ENCODE peak calls at places on chromosomes 5 and 9, in eight cellular contexts. One of them, this sample, is unnamed.
A peak's percentile ranks its signal among the peaks of the same experiment; 100 is the strongest.

GRCh38 chr5:21244982-21245381 is 1257.0 kb upstream of the CDH18 start:
- DNase-seq in brain microvascular endothelial cell: no peak
- DNase-seq in right atrium auricular region: no peak
- DNase-seq in tibial nerve: no peak
- DNase-seq in breast epithelium: no peak
- DNase-seq in AG10803: no peak
- DNase-seq in cardiac muscle cell: no peak
- DNase-seq in lower leg skin: no peak
- DNase-seq in this sample: no peak

GRCh38 chr9:125189011-125189360 is 617 bp downstream of the PPP6C start:
- DNase-seq in AG10803: no peak
- DNase-seq in cardiac muscle cell: peak; percentile 42
- DNase-seq in tibial nerve: no peak
- DNase-seq in lower leg skin: peak; percentile 90
- DNase-seq in brain microvascular endothelial cell: no peak
- DNase-seq in right atrium auricular region: no peak
- DNase-seq in breast epithelium: no peak
- DNase-seq in this sample: peak; percentile 84

GRCh38 chr5:35908814-35909213 is 29.6 kb downstream of the CAPSL start:
- DNase-seq in breast epithelium: no peak
- DNase-seq in right atrium auricular region: no peak
- DNase-seq in AG10803: no peak
- DNase-seq in lower leg skin: no peak
- DNase-seq in brain microvascular endothelial cell: no peak
- DNase-seq in cardiac muscle cell: peak; percentile 10
- DNase-seq in tibial nerve: no peak
- DNase-seq in this sample: no peak

GRCh38 chr9:37410969-37411785 is 11.3 kb upstream of the GRHPR start:
- DNase-seq in AG10803: no peak
- DNase-seq in brain microvascular endothelial cell: no peak
- DNase-seq in right atrium auricular region: no peak
- DNase-seq in breast epithelium: no peak
- DNase-seq in lower leg skin: no peak
- DNase-seq in tibial nerve: no peak
- DNase-seq in cardiac muscle cell: no peak
- DNase-seq in this sample: no peak

GRCh38 chr5:116488334-116488733 is 86.3 kb downstream of the SEMA6A start:
- DNase-seq in AG10803: no peak
- DNase-seq in breast epithelium: no peak
- DNase-seq in cardiac muscle cell: no peak
- DNase-seq in tibial nerve: no peak
- DNase-seq in lower leg skin: no peak
- DNase-seq in right atrium auricular region: no peak
- DNase-seq in brain microvascular endothelial cell: no peak
- DNase-seq in this sample: no peak

GRCh38 chr5:3446410-3446809 is 149.2 kb upstream of the IRX1 start:
- DNase-seq in breast epithelium: no peak
- DNase-seq in tibial nerve: no peak
- DNase-seq in lower leg skin: no peak
- DNase-seq in cardiac muscle cell: no peak
- DNase-seq in brain microvascular endothelial cell: no peak
- DNase-seq in right atrium auricular region: no peak
- DNase-seq in AG10803: no peak
- DNase-seq in this sample: no peak

GRCh38 chr9:38622083-38622674 is 1.8 kb upstream of the ANKRD18A start:
- DNase-seq in cardiac muscle cell: peak; percentile 23
- DNase-seq in breast epithelium: no peak
- DNase-seq in tibial nerve: no peak
- DNase-seq in AG10803: no peak
- DNase-seq in lower leg skin: no peak
- DNase-seq in brain microvascular endothelial cell: no peak
- DNase-seq in right atrium auricular region: no peak
- DNase-seq in this sample: no peak

GRCh38 chr5:108681079-108681921 is 66.4 kb upstream of the FER start:
- DNase-seq in cardiac muscle cell: peak; percentile 69
- DNase-seq in AG10803: peak; percentile 76
- DNase-seq in tibial nerve: no peak
- DNase-seq in brain microvascular endothelial cell: peak; percentile 71
- DNase-seq in right atrium auricular region: no peak
- DNase-seq in lower leg skin: no peak
- DNase-seq in breast epithelium: no peak
- DNase-seq in this sample: no peak

GRCh38 chr5:94778299-94778698 is 159.8 kb downstream of the SLF1 start:
- DNase-seq in lower leg skin: no peak
- DNase-seq in tibial nerve: no peak
- DNase-seq in brain microvascular endothelial cell: no peak
- DNase-seq in right atrium auricular region: no peak
- DNase-seq in breast epithelium: no peak
- DNase-seq in AG10803: no peak
- DNase-seq in cardiac muscle cell: no peak
- DNase-seq in this sample: no peak

GRCh38 chr5:95901676-95902646 is 59.7 kb downstream of the ELL2 start:
- DNase-seq in lower leg skin: no peak
- DNase-seq in cardiac muscle cell: no peak
- DNase-seq in right atrium auricular region: no peak
- DNase-seq in tibial nerve: no peak
- DNase-seq in AG10803: no peak
- DNase-seq in brain microvascular endothelial cell: peak; percentile 78
- DNase-seq in breast epithelium: no peak
- DNase-seq in this sample: no peak

GRCh38 chr9:4371108-4371507 is 71.2 kb upstream of the GLIS3 start:
- DNase-seq in brain microvascular endothelial cell: peak; percentile 95
- DNase-seq in breast epithelium: no peak
- DNase-seq in right atrium auricular region: no peak
- DNase-seq in cardiac muscle cell: no peak
- DNase-seq in lower leg skin: no peak
- DNase-seq in AG10803: peak; percentile 84
- DNase-seq in tibial nerve: no peak
- DNase-seq in this sample: no peak

GRCh38 chr9:110426052-110426709 is 88.5 kb upstream of the TXNDC8 start:
- DNase-seq in breast epithelium: no peak
- DNase-seq in AG10803: peak; percentile 42
- DNase-seq in lower leg skin: no peak
- DNase-seq in cardiac muscle cell: no peak
- DNase-seq in brain microvascular endothelial cell: no peak
- DNase-seq in right atrium auricular region: no peak
- DNase-seq in tibial nerve: no peak
- DNase-seq in this sample: no peak

GRCh38 chr5:147751156-147751830 is 31.2 kb downstream of the JAKMIP2 start:
- DNase-seq in tibial nerve: no peak
- DNase-seq in cardiac muscle cell: no peak
- DNase-seq in AG10803: no peak
- DNase-seq in breast epithelium: no peak
- DNase-seq in lower leg skin: no peak
- DNase-seq in right atrium auricular region: no peak
- DNase-seq in brain microvascular endothelial cell: no peak
- DNase-seq in this sample: no peak

GRCh38 chr9:136311433-136312375 is 7.8 kb upstream of the CCDC187 start:
- DNase-seq in right atrium auricular region: no peak
- DNase-seq in breast epithelium: no peak
- DNase-seq in lower leg skin: no peak
- DNase-seq in cardiac muscle cell: no peak
- DNase-seq in tibial nerve: no peak
- DNase-seq in AG10803: no peak
- DNase-seq in brain microvascular endothelial cell: no peak
- DNase-seq in this sample: no peak

GRCh38 chr9:124282442-124283231 is 24.9 kb downstream of the NEK6 start:
- DNase-seq in lower leg skin: no peak
- DNase-seq in brain microvascular endothelial cell: peak; percentile 63
- DNase-seq in breast epithelium: no peak
- DNase-seq in AG10803: no peak
- DNase-seq in right atrium auricular region: peak; percentile 88
- DNase-seq in tibial nerve: peak; percentile 49
- DNase-seq in cardiac muscle cell: no peak
- DNase-seq in this sample: no peak

GRCh38 chr9:2072752-2073405 is 57.7 kb downstream of the SMARCA2 start:
- DNase-seq in breast epithelium: no peak
- DNase-seq in brain microvascular endothelial cell: no peak
- DNase-seq in tibial nerve: no peak
- DNase-seq in cardiac muscle cell: no peak
- DNase-seq in AG10803: no peak
- DNase-seq in right atrium auricular region: no peak
- DNase-seq in lower leg skin: no peak
- DNase-seq in this sample: no peak

GRCh38 chr9:34550681-34551270 is 28.0 kb upstream of the ENHO start:
- DNase-seq in cardiac muscle cell: no peak
- DNase-seq in breast epithelium: no peak
- DNase-seq in AG10803: no peak
- DNase-seq in lower leg skin: peak; percentile 78
- DNase-seq in brain microvascular endothelial cell: no peak
- DNase-seq in right atrium auricular region: peak; percentile 53
- DNase-seq in tibial nerve: peak; percentile 5
- DNase-seq in this sample: no peak

GRCh38 chr9:137232510-137232909 is 1.8 kb downstream of the SLC34A3 start:
- DNase-seq in tibial nerve: no peak
- DNase-seq in brain microvascular endothelial cell: no peak
- DNase-seq in lower leg skin: no peak
- DNase-seq in right atrium auricular region: no peak
- DNase-seq in cardiac muscle cell: no peak
- DNase-seq in breast epithelium: no peak
- DNase-seq in AG10803: no peak
- DNase-seq in this sample: no peak

GRCh38 chr5:79109527-79110492 is 1.8 kb upstream of the BHMT start:
- DNase-seq in tibial nerve: no peak
- DNase-seq in lower leg skin: no peak
- DNase-seq in brain microvascular endothelial cell: no peak
- DNase-seq in AG10803: no peak
- DNase-seq in breast epithelium: no peak
- DNase-seq in right atrium auricular region: no peak
- DNase-seq in cardiac muscle cell: peak; percentile 15
- DNase-seq in this sample: no peak
- TF ChIP-seq CTCF in tibial nerve: no peak
- TF ChIP-seq CTCF in lower leg skin: no peak
- TF ChIP-seq CTCF in brain microvascular endothelial cell: peak; percentile 65
- TF ChIP-seq CTCF in AG10803: peak; percentile 18
- TF ChIP-seq CTCF in breast epithelium: no peak
- TF ChIP-seq CTCF in right atrium auricular region: peak; percentile 55
- TF ChIP-seq CTCF in cardiac muscle cell: peak; percentile 45
- TF ChIP-seq CTCF in this sample: peak; percentile 27

GRCh38 chr5:137870647-137871339 is 3.1 kb downstream of the MYOT start:
- DNase-seq in lower leg skin: no peak
- DNase-seq in brain microvascular endothelial cell: no peak
- DNase-seq in cardiac muscle cell: no peak
- DNase-seq in breast epithelium: no peak
- DNase-seq in right atrium auricular region: no peak
- DNase-seq in AG10803: no peak
- DNase-seq in tibial nerve: no peak
- DNase-seq in this sample: no peak

GRCh38 chr5:137871571-137871970 is 3.9 kb downstream of the MYOT start:
- DNase-seq in AG10803: no peak
- DNase-seq in right atrium auricular region: no peak
- DNase-seq in brain microvascular endothelial cell: no peak
- DNase-seq in breast epithelium: no peak
- DNase-seq in lower leg skin: no peak
- DNase-seq in tibial nerve: no peak
- DNase-seq in cardiac muscle cell: no peak
- DNase-seq in this sample: no peak

GRCh38 chr5:137872476-137872875 is 4.8 kb downstream of the MYOT start:
- DNase-seq in AG10803: no peak
- DNase-seq in tibial nerve: no peak
- DNase-seq in cardiac muscle cell: no peak
- DNase-seq in breast epithelium: no peak
- DNase-seq in lower leg skin: no peak
- DNase-seq in brain microvascular endothelial cell: no peak
- DNase-seq in right atrium auricular region: no peak
- DNase-seq in this sample: no peak

GRCh38 chr5:137866541-137867388 is 895 bp upstream of the MYOT start:
- DNase-seq in cardiac muscle cell: no peak
- DNase-seq in brain microvascular endothelial cell: no peak
- DNase-seq in lower leg skin: no peak
- DNase-seq in breast epithelium: no peak
- DNase-seq in AG10803: no peak
- DNase-seq in right atrium auricular region: no peak
- DNase-seq in tibial nerve: no peak
- DNase-seq in this sample: no peak

DNA sequence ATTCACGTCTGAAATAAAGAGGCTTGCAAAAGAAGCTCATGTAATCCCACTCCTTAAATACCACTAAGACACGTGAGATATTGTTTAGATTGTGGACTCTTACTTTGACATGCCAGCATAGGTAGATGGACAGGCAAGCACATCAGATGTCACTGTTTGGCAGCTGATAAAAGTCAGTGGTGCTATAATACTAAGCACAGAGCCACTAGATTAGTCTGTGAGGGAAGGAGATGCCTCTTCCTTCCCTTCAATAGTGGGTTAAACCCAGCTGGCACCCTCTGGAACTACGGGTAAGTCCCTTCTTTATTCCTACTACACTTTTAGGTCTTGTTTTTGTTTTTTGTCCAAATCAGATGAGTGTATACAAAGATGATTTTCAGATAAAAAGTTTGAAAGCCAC is at the start of gene MYOT:
- DNase-seq in right atrium auricular region: no peak
- DNase-seq in breast epithelium: no peak
- DNase-seq in lower leg skin: no peak
- DNase-seq in AG10803: no peak
- DNase-seq in brain microvascular endothelial cell: no peak
- DNase-seq in tibial nerve: no peak
- DNase-seq in cardiac muscle cell: no peak
- DNase-seq in this sample: no peak
- TF ChIP-seq CTCF in right atrium auricular region: no peak
- TF ChIP-seq CTCF in breast epithelium: no peak
- TF ChIP-seq CTCF in lower leg skin: no peak
- TF ChIP-seq CTCF in AG10803: no peak
- TF ChIP-seq CTCF in brain microvascular endothelial cell: no peak
- TF ChIP-seq CTCF in tibial nerve: no peak
- TF ChIP-seq CTCF in cardiac muscle cell: no peak
- TF ChIP-seq CTCF in this sample: no peak

DNA sequence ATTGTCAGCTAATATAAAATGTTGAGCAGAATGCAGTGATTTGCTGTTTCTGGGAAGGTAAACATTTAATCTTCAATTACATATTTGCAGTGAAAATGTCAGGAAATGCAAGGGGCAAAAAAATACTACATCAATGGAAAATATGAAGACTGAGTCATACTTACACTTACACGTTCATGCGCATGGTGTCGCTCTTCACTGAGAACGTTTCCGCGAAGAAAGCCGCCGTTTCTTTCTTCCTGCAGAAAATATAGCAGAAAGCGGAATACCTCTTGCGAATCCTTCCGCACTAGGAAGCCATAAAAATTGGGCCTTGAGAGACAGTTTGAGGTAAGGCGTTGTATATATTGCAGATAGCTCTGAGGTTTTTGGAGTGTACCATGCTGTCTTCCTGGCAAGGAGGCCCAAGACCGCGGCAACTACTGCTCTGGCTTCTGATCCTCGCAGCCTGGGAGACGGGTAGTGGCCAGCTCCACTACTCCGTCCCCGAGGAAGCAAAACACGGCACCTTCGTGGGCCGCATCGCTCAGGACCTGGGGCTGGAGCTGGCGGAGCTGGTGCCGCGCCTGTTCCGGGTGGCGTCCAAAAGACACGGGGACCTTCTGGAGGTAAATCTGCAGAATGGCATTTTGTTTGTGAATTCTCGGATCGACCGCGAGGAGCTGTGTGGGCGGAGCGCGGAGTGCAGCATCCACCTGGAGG is at the start of gene PCDHA13:
- DNase-seq in cardiac muscle cell: no peak
- DNase-seq in right atrium auricular region: no peak
- DNase-seq in lower leg skin: no peak
- DNase-seq in tibial nerve: no peak
- DNase-seq in brain microvascular endothelial cell: no peak
- DNase-seq in breast epithelium: no peak
- DNase-seq in AG10803: no peak
- DNase-seq in this sample: no peak
- TF ChIP-seq CTCF in cardiac muscle cell: no peak
- TF ChIP-seq CTCF in right atrium auricular region: peak; percentile 51
- TF ChIP-seq CTCF in lower leg skin: no peak
- TF ChIP-seq CTCF in tibial nerve: peak; percentile 33
- TF ChIP-seq CTCF in brain microvascular endothelial cell: peak; percentile 6
- TF ChIP-seq CTCF in breast epithelium: no peak
- TF ChIP-seq CTCF in AG10803: peak; percentile 9
- TF ChIP-seq CTCF in this sample: no peak

GRCh38 chr9:69671904-69672827 is at the start of gene APBA1:
- DNase-seq in tibial nerve: peak; percentile 52
- DNase-seq in brain microvascular endothelial cell: peak; percentile 10
- DNase-seq in lower leg skin: peak; percentile 92
- DNase-seq in right atrium auricular region: no peak
- DNase-seq in cardiac muscle cell: peak; percentile 74
- DNase-seq in breast epithelium: peak; percentile 52
- DNase-seq in AG10803: peak; percentile 47
- DNase-seq in this sample: peak; percentile 86
- TF ChIP-seq CTCF in tibial nerve: peak; percentile 13
- TF ChIP-seq CTCF in brain microvascular endothelial cell: no peak
- TF ChIP-seq CTCF in lower leg skin: no peak
- TF ChIP-seq CTCF in right atrium auricular region: peak; percentile 33
- TF ChIP-seq CTCF in cardiac muscle cell: no peak
- TF ChIP-seq CTCF in breast epithelium: no peak
- TF ChIP-seq CTCF in AG10803: no peak
- TF ChIP-seq CTCF in this sample: peak; percentile 16

This sample was measured in osteocyte.